ENCODE peak calls at places on chromosomes 7 and 10, in four cellular contexts. One of them, this sample, is unnamed.

GRCh38 chr10:119297207-119297968 is 90.0 kb downstream of the GRK5 start:
- ATAC-seq in activated CD8-positive, alpha-beta T cell treated with anti-CD3 and anti-CD28 coated beads for 36 hours: no peak
- ATAC-seq in pancreas: peak
- ATAC-seq in upper lobe of right lung: no peak
- ATAC-seq in this sample: no peak

GRCh38 chr10:63166742-63167258 is 33.7 kb downstream of the NRBF2 start:
- ATAC-seq in activated CD8-positive, alpha-beta T cell treated with anti-CD3 and anti-CD28 coated beads for 36 hours: peak
- ATAC-seq in upper lobe of right lung: peak
- ATAC-seq in pancreas: peak
- ATAC-seq in this sample: peak

GRCh38 chr7:138550337-138550736 is 90.3 kb downstream of the TRIM24 start:
- ATAC-seq in upper lobe of right lung: no peak
- ATAC-seq in activated CD8-positive, alpha-beta T cell treated with anti-CD3 and anti-CD28 coated beads for 36 hours: no peak
- ATAC-seq in pancreas: no peak
- ATAC-seq in this sample: no peak

GRCh38 chr10:127158663-127159062 is 37.7 kb downstream of the INSYN2A start:
- ATAC-seq in pancreas: no peak
- ATAC-seq in upper lobe of right lung: no peak
- ATAC-seq in activated CD8-positive, alpha-beta T cell treated with anti-CD3 and anti-CD28 coated beads for 36 hours: no peak
- ATAC-seq in this sample: no peak

GRCh38 chr10:58336242-58336641 is 1.4 kb downstream of the UBE2D1 start:
- ATAC-seq in activated CD8-positive, alpha-beta T cell treated with anti-CD3 and anti-CD28 coated beads for 36 hours: no peak
- ATAC-seq in pancreas: no peak
- ATAC-seq in upper lobe of right lung: no peak
- ATAC-seq in this sample: no peak

GRCh38 chr10:110141185-110141584 is 66.2 kb upstream of the MXI1 start:
- ATAC-seq in upper lobe of right lung: peak
- ATAC-seq in activated CD8-positive, alpha-beta T cell treated with anti-CD3 and anti-CD28 coated beads for 36 hours: no peak
- ATAC-seq in pancreas: no peak
- ATAC-seq in this sample: no peak

GRCh38 chr10:33336606-33337334 is 2.3 kb upstream of the NRP1 start:
- ATAC-seq in pancreas: peak
- ATAC-seq in upper lobe of right lung: peak
- ATAC-seq in activated CD8-positive, alpha-beta T cell treated with anti-CD3 and anti-CD28 coated beads for 36 hours: no peak
- ATAC-seq in this sample: no peak

GRCh38 chr10:74651565-74651964 is 174.8 kb upstream of the KAT6B start:
- ATAC-seq in pancreas: no peak
- ATAC-seq in upper lobe of right lung: no peak
- ATAC-seq in activated CD8-positive, alpha-beta T cell treated with anti-CD3 and anti-CD28 coated beads for 36 hours: peak
- ATAC-seq in this sample: no peak

GRCh38 chr7:86968618-86969017 is 90.8 kb downstream of the ELAPOR2 start:
- ATAC-seq in upper lobe of right lung: no peak
- ATAC-seq in activated CD8-positive, alpha-beta T cell treated with anti-CD3 and anti-CD28 coated beads for 36 hours: no peak
- ATAC-seq in pancreas: no peak
- ATAC-seq in this sample: no peak

GRCh38 chr10:123766761-123767160 is 100.6 kb downstream of the GPR26 start:
- ATAC-seq in upper lobe of right lung: no peak
- ATAC-seq in activated CD8-positive, alpha-beta T cell treated with anti-CD3 and anti-CD28 coated beads for 36 hours: no peak
- ATAC-seq in pancreas: no peak
- ATAC-seq in this sample: no peak

GRCh38 chr10:10366836-10367235 is 650.8 kb upstream of the CELF2 start:
- ATAC-seq in upper lobe of right lung: peak
- ATAC-seq in pancreas: no peak
- ATAC-seq in activated CD8-positive, alpha-beta T cell treated with anti-CD3 and anti-CD28 coated beads for 36 hours: no peak
- ATAC-seq in this sample: no peak

GRCh38 chr10:24571870-24572450 is 151.7 kb downstream of the ARHGAP21 start:
- ATAC-seq in upper lobe of right lung: no peak
- ATAC-seq in activated CD8-positive, alpha-beta T cell treated with anti-CD3 and anti-CD28 coated beads for 36 hours: no peak
- ATAC-seq in pancreas: no peak
- ATAC-seq in this sample: no peak

GRCh38 chr7:21135437-21135836 is 292.4 kb upstream of the SP4 start:
- ATAC-seq in upper lobe of right lung: no peak
- ATAC-seq in pancreas: no peak
- ATAC-seq in activated CD8-positive, alpha-beta T cell treated with anti-CD3 and anti-CD28 coated beads for 36 hours: no peak
- ATAC-seq in this sample: no peak

GRCh38 chr10:2207246-2207922 is 470.1 kb upstream of the ADARB2 start:
- ATAC-seq in pancreas: no peak
- ATAC-seq in upper lobe of right lung: no peak
- ATAC-seq in activated CD8-positive, alpha-beta T cell treated with anti-CD3 and anti-CD28 coated beads for 36 hours: no peak
- ATAC-seq in this sample: no peak

GRCh38 chr10:12308102-12308501 is 41.2 kb upstream of the CAMK1D start:
- ATAC-seq in upper lobe of right lung: no peak
- ATAC-seq in activated CD8-positive, alpha-beta T cell treated with anti-CD3 and anti-CD28 coated beads for 36 hours: no peak
- ATAC-seq in pancreas: no peak
- ATAC-seq in this sample: no peak

GRCh38 chr7:25117226-25118047 is 7.6 kb downstream of the CYCS start:
- ATAC-seq in pancreas: no peak
- ATAC-seq in upper lobe of right lung: peak
- ATAC-seq in activated CD8-positive, alpha-beta T cell treated with anti-CD3 and anti-CD28 coated beads for 36 hours: peak
- ATAC-seq in this sample: no peak

GRCh38 chr7:77425151-77426051 is 9.3 kb upstream of the GSAP start:
- ATAC-seq in upper lobe of right lung: no peak
- ATAC-seq in activated CD8-positive, alpha-beta T cell treated with anti-CD3 and anti-CD28 coated beads for 36 hours: no peak
- ATAC-seq in pancreas: no peak
- ATAC-seq in this sample: no peak

GRCh38 chr10:106931159-106931852 is 233.2 kb downstream of the SORCS1 start:
- ATAC-seq in upper lobe of right lung: peak
- ATAC-seq in activated CD8-positive, alpha-beta T cell treated with anti-CD3 and anti-CD28 coated beads for 36 hours: no peak
- ATAC-seq in pancreas: peak
- ATAC-seq in this sample: peak

GRCh38 chr10:73182568-73182967 is 14.6 kb downstream of the FAM149B1 start:
- ATAC-seq in activated CD8-positive, alpha-beta T cell treated with anti-CD3 and anti-CD28 coated beads for 36 hours: no peak
- ATAC-seq in upper lobe of right lung: no peak
- ATAC-seq in pancreas: no peak
- ATAC-seq in this sample: no peak

GRCh38 chr7:44891791-44892190 is 6.5 kb upstream of the PURB start:
- ATAC-seq in pancreas: no peak
- ATAC-seq in activated CD8-positive, alpha-beta T cell treated with anti-CD3 and anti-CD28 coated beads for 36 hours: peak
- ATAC-seq in upper lobe of right lung: no peak
- ATAC-seq in this sample: no peak

GRCh38 chr7:89837515-89837914 is 316.8 kb upstream of the STEAP1 start:
- ATAC-seq in activated CD8-positive, alpha-beta T cell treated with anti-CD3 and anti-CD28 coated beads for 36 hours: no peak
- ATAC-seq in pancreas: no peak
- ATAC-seq in upper lobe of right lung: no peak
- ATAC-seq in this sample: no peak

GRCh38 chr10:112628951-112629604 is 182.1 kb downstream of the VTI1A start:
- ATAC-seq in upper lobe of right lung: no peak
- ATAC-seq in pancreas: no peak
- ATAC-seq in activated CD8-positive, alpha-beta T cell treated with anti-CD3 and anti-CD28 coated beads for 36 hours: no peak
- ATAC-seq in this sample: no peak

GRCh38 chr10:68462536-68462935 is 9.2 kb downstream of the DNA2 start:
- ATAC-seq in pancreas: no peak
- ATAC-seq in activated CD8-positive, alpha-beta T cell treated with anti-CD3 and anti-CD28 coated beads for 36 hours: no peak
- ATAC-seq in upper lobe of right lung: no peak
- ATAC-seq in this sample: no peak

GRCh38 chr10:90398551-90398950 is 459.3 kb downstream of the HTR7 start:
- ATAC-seq in pancreas: no peak
- ATAC-seq in activated CD8-positive, alpha-beta T cell treated with anti-CD3 and anti-CD28 coated beads for 36 hours: no peak
- ATAC-seq in upper lobe of right lung: no peak
- ATAC-seq in this sample: no peak

GRCh38 chr7:43553999-43554398 is 28.9 kb upstream of the STK17A start:
- ATAC-seq in upper lobe of right lung: peak
- ATAC-seq in pancreas: no peak
- ATAC-seq in activated CD8-positive, alpha-beta T cell treated with anti-CD3 and anti-CD28 coated beads for 36 hours: peak
- ATAC-seq in this sample: peak

GRCh38 chr7:1105189-1105588 is 17.3 kb downstream of the GPER1 start:
- ATAC-seq in pancreas: no peak
- ATAC-seq in activated CD8-positive, alpha-beta T cell treated with anti-CD3 and anti-CD28 coated beads for 36 hours: no peak
- ATAC-seq in upper lobe of right lung: no peak
- ATAC-seq in this sample: no peak

GRCh38 chr7:37901890-37902524 is 14.6 kb downstream of the SFRP4 start:
- ATAC-seq in pancreas: peak
- ATAC-seq in upper lobe of right lung: peak
- ATAC-seq in activated CD8-positive, alpha-beta T cell treated with anti-CD3 and anti-CD28 coated beads for 36 hours: no peak
- ATAC-seq in this sample: no peak

GRCh38 chr10:52318822-52319464 is 4.9 kb downstream of the DKK1 start:
- ATAC-seq in activated CD8-positive, alpha-beta T cell treated with anti-CD3 and anti-CD28 coated beads for 36 hours: no peak
- ATAC-seq in upper lobe of right lung: peak
- ATAC-seq in pancreas: no peak
- ATAC-seq in this sample: no peak

GRCh38 chr7:41312235-41312634 is 390.7 kb downstream of the INHBA start:
- ATAC-seq in activated CD8-positive, alpha-beta T cell treated with anti-CD3 and anti-CD28 coated beads for 36 hours: no peak
- ATAC-seq in pancreas: no peak
- ATAC-seq in upper lobe of right lung: no peak
- ATAC-seq in this sample: no peak

GRCh38 chr10:34861293-34862004 is 46.4 kb upstream of the PARD3 start:
- ATAC-seq in activated CD8-positive, alpha-beta T cell treated with anti-CD3 and anti-CD28 coated beads for 36 hours: no peak
- ATAC-seq in pancreas: no peak
- ATAC-seq in upper lobe of right lung: peak
- ATAC-seq in this sample: no peak

GRCh38 chr10:32357056-32357735 is 10.2 kb upstream of the EPC1 start:
- ATAC-seq in upper lobe of right lung: no peak
- ATAC-seq in pancreas: no peak
- ATAC-seq in activated CD8-positive, alpha-beta T cell treated with anti-CD3 and anti-CD28 coated beads for 36 hours: peak
- ATAC-seq in this sample: no peak

GRCh38 chr10:50063100-50063499 is 4.7 kb upstream of the WASHC2A start:
- ATAC-seq in activated CD8-positive, alpha-beta T cell treated with anti-CD3 and anti-CD28 coated beads for 36 hours: no peak
- ATAC-seq in pancreas: no peak
- ATAC-seq in upper lobe of right lung: no peak
- ATAC-seq in this sample: no peak

GRCh38 chr7:14821757-14822480 is 80.6 kb downstream of the DGKB start:
- ATAC-seq in upper lobe of right lung: no peak
- ATAC-seq in activated CD8-positive, alpha-beta T cell treated with anti-CD3 and anti-CD28 coated beads for 36 hours: no peak
- ATAC-seq in pancreas: no peak
- ATAC-seq in this sample: no peak

GRCh38 chr10:88991161-88991899 is 732 bp downstream of the FAS start:
- ATAC-seq in activated CD8-positive, alpha-beta T cell treated with anti-CD3 and anti-CD28 coated beads for 36 hours: peak
- ATAC-seq in upper lobe of right lung: peak
- ATAC-seq in pancreas: peak
- ATAC-seq in this sample: peak
- TF ChIP-seq CTCF in activated CD8-positive, alpha-beta T cell treated with anti-CD3 and anti-CD28 coated beads for 36 hours: no peak
- TF ChIP-seq CTCF in upper lobe of right lung: no peak
- TF ChIP-seq CTCF in pancreas: no peak
- TF ChIP-seq CTCF in this sample: peak

DNA sequence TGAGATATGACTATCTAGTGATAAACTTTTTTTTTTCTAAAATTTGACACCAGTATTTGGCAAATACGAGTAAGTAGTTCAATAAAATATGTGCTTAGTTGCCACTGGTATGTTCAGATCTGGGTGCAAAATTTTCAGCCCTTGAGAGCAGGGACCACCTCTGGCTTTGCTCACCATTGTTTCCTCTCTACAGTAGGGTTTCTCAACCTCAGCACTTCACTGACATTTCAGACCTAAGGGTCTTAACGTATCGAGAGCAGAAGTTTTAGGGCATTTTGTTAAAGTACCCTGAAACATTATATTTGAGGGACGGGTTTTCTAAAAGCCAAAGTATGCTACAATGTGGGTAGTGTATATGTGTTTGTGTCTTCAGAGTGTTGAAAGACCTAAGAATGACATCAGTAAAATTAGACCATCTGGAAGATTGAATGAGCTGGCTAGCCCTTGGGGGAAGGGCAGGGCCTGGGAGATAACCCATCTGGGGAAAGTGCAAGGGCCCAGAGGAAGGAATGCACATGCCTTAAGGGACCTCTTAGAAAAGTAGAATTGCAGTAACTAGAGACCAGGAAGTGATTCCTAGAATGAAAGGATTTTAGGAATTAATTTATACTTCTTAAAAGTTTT is 11.8 kb downstream of the BZW2 start:
- ATAC-seq in activated CD8-positive, alpha-beta T cell treated with anti-CD3 and anti-CD28 coated beads for 36 hours: no peak
- ATAC-seq in upper lobe of right lung: peak
- ATAC-seq in pancreas: peak
- ATAC-seq in this sample: peak
- TF ChIP-seq CTCF in activated CD8-positive, alpha-beta T cell treated with anti-CD3 and anti-CD28 coated beads for 36 hours: no peak
- TF ChIP-seq CTCF in upper lobe of right lung: no peak
- TF ChIP-seq CTCF in pancreas: no peak
- TF ChIP-seq CTCF in this sample: no peak

DNA sequence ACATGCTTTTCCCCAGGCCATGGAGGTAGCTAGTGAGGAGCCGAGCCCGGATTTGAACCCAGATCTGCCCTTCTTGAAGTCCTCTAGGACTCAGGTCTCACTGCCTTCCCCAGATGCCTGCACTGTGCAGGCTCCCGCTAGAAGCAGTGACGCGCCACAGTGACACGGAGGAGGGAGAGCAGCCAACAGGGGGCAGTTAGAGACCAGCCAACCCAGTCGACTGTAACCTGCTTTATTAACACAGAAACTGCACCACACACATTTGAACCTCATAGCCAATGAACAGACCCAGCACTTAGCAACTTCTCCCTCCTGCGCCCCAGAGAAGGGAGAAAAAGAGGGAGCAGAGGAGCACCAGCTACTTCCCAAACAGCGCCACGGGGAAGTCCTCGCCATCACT is 27.4 kb downstream of the PILRA start:
- ATAC-seq in pancreas: no peak
- ATAC-seq in upper lobe of right lung: no peak
- ATAC-seq in activated CD8-positive, alpha-beta T cell treated with anti-CD3 and anti-CD28 coated beads for 36 hours: no peak
- ATAC-seq in this sample: no peak
- TF ChIP-seq CTCF in pancreas: no peak
- TF ChIP-seq CTCF in upper lobe of right lung: no peak
- TF ChIP-seq CTCF in activated CD8-positive, alpha-beta T cell treated with anti-CD3 and anti-CD28 coated beads for 36 hours: no peak
- TF ChIP-seq CTCF in this sample: no peak

DNA sequence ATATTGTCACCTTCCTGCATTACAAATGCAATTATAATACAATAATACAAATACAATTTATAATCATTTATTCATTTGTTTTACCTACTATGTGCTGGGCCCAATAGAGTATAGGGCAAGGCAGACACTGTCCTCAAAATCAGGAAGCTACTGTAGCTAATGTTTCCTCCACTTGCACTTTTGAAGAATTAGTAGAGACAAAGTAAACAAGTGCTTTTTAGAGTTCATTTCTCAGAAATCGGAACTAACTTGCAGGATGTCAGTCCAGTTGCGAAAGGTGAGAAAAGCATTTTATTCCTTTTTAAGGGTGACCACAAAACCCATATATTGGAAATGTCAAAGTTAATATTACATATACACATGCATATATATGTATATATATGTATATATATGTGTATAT is 14.2 kb downstream of the ADRB1 start:
- ATAC-seq in pancreas: no peak
- ATAC-seq in activated CD8-positive, alpha-beta T cell treated with anti-CD3 and anti-CD28 coated beads for 36 hours: no peak
- ATAC-seq in upper lobe of right lung: peak
- ATAC-seq in this sample: no peak
- TF ChIP-seq CTCF in pancreas: no peak
- TF ChIP-seq CTCF in activated CD8-positive, alpha-beta T cell treated with anti-CD3 and anti-CD28 coated beads for 36 hours: no peak
- TF ChIP-seq CTCF in upper lobe of right lung: no peak
- TF ChIP-seq CTCF in this sample: no peak

This sample was measured in gastroesophageal sphincter.